ENCODE peak calls at places on chromosomes 5 and 9, in seven cellular contexts. J, O, S, K, N, H and C are unnamed samples. For H3K4me1, the result is how much of the 10 kb centered on the place peaks cover.

GRCh38 chr5:61290815-61291214 is 41.2 kb upstream of the ZSWIM6 start:
- DNase-seq in J (no peak), O (no peak), K (no peak), S (no peak), N (no peak), H (no peak), C (no peak)

GRCh38 chr5:28917631-28918030 is 1879.2 kb upstream of the CDH9 start:
- DNase-seq in O (no peak), H (no peak), S (no peak), K (no peak), J (no peak), N (no peak), C (no peak)

GRCh38 chr5:114223866-114224265 is 138.0 kb upstream of the KCNN2 start:
- DNase-seq in O (no peak), S (no peak), N (peak), H (no peak), J (no peak), K (peak), C (peak)

GRCh38 chr9:131554865-131555351 is 9.6 kb downstream of the PRRT1B start:
- DNase-seq in O (no peak), J (no peak), S (no peak), N (no peak), K (no peak), H (no peak), C (no peak)

GRCh38 chr9:113520109-113520642 is 56.6 kb downstream of the RGS3 start:
- DNase-seq in K (peak), N (no peak), S (peak), O (no peak), J (no peak), H (no peak), C (no peak)

GRCh38 chr9:14365667-14366066 is 51.7 kb upstream of the NFIB start:
- DNase-seq in K (no peak), H (no peak), O (no peak), N (no peak), S (no peak), J (no peak), C (no peak)

GRCh38 chr9:125646222-125647100 is 60.5 kb downstream of the MAPKAP1 start:
- DNase-seq in S (no peak), J (no peak), K (no peak), H (no peak), N (peak), O (no peak), C (no peak)

GRCh38 chr9:135939351-135940265 is 21.6 kb downstream of the UBAC1 start:
- DNase-seq in S (no peak), J (no peak), K (no peak), H (no peak), O (no peak), N (peak), C (no peak)

GRCh38 chr5:61679562-61679961 is 347.5 kb downstream of the ZSWIM6 start:
- DNase-seq in S (no peak), J (no peak), K (no peak), N (no peak), H (no peak), O (no peak), C (no peak)

DNA sequence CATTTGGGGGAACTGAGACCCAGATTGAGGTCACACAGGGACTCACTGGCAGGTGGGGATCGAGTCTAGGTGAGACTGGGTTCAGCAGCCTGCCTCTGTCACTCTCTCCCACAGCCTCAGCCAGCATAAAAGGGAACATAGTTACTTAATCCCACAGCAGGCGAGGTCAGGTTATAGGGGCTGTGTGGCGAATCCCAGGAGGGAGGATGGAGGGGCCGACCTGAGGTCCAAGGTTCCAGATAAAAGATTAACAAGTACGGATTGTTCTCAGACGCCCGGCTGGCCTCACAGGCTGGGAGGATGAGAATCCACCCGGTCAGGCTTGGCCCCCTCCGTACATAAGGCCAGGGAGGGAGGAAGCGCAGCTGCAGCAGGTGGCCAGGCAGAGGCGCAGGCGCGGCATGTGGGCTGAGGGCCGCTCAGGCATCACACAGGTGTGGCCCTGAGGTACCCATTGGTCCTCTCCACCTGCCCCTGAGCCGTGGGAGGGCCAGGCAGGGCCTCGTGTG is 3.3 kb downstream of the SUSD3 start:
- DNase-seq in J (no peak), N (no peak), K (no peak), H (no peak), S (no peak), O (no peak), C (peak)
- H3K4me1 ChIP-seq in J (under half), N (under half), K (under half), H (under half), S (under half), O (under half), C (under half)

DNA sequence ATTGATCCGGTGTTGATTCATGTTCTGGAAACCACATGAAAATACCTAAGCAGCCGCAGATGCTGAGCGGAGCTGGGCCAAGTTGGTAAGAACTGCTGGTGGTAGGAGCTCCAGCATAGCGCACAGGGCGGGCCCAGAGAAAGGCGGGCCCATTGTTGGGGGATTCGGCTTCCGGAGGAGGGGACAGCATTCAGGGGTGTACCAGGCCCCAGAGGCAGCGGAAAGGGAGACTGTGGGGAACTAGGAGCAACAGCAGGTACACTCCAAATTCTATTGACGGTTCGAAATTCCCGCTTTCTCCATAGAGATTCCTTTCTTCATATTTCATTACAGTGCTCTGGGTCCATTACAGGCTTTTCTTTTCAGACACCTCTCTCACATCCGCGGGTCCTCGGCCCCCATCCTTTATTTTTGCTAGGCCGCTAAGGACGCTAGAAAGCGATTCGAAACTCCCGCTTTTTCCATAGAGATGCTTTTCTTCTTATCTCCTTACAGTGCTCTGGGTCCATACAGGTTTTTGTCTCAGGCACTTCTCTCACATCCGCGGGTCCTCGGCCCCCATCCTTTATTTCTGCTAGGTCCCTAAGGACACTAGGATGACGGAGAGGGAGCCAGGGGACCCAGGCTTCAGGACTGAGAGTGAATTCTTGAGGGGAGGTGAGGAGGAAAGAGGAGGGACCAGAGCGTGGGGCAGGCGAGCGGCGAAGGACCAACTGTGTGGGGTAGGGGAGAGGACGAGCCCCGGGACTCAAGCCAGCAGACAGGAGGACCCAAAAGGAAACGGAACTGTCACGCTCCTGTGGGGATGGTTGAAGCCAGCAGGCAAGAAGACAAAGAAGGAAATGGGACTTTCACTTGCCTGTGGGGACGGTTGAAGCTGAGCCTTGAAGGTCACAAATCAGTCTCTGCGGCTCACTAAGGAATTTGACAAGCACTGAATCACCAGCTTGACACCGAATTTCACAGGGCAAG is at the start of gene CCDC152:
- DNase-seq in N (peak), O (peak), H (peak), K (peak), S (no peak), J (peak), C (no peak)
- H3K4me3 ChIP-seq in N (peak), O (peak), H (peak), K (peak), S (no peak), J (peak), C (no peak)

GRCh38 chr9:36485647-36486453 is 85.8 kb upstream of the RNF38 start:
- DNase-seq in J (no peak), O (no peak), S (no peak), K (no peak), N (no peak), H (peak), C (peak)
- H3K4me1 ChIP-seq in J (under half), O (under half), S (under half), K (under half), N (under half), H (under half), C (under half)

DNA sequence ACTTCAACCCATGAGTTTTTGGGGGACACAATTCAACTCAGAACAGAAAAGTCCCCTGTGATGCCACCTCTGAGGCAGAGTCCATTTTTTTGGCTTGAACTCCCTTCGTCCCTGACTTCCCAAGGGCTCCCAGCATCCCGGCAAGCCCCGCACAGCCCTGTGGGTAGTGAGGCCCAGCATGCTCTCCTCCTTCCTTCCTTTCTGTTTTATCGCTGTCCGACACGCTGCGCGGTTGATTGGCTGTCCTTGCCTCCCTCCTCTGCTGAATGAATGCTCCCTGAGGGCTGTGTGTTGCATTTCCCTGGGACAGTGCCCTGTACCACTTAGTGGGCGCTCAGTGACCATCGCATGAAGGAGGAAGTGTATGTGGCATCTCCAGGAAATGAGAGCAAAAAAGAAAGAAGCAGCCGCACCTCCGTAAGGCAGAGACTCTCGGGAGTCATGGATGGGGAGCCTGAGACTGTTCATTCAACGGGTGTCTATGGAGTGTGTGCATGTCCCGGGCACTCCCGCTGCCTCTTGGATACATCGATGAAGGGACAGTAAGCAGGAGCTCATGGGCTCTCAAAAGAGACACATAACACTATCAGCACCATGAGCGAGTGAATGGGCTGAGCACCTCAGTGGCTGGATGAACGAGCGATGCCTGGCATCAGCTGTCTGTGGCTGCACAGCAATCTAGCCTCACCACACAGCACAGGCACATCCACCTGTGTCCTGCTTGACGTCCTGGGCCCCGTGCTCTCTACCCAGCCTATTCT is 10.1 kb upstream of the IRX4 start:
- DNase-seq in H (no peak), K (no peak), J (no peak), S (no peak), O (no peak), N (no peak), C (no peak)
- H3K4me3 ChIP-seq in H (no peak), K (no peak), J (no peak), S (no peak), O (no peak), N (no peak), C (no peak)

GRCh38 chr9:134398756-134399155 is 72.5 kb downstream of the RXRA start:
- DNase-seq in O (no peak), K (no peak), J (no peak), N (no peak), S (no peak), H (no peak), C (no peak)

GRCh38 chr9:134395002-134395517 is 68.8 kb downstream of the RXRA start:
- DNase-seq in J (no peak), H (peak), S (no peak), K (no peak), O (no peak), N (no peak), C (no peak)

GRCh38 chr9:134395727-134396257 is 69.5 kb downstream of the RXRA start:
- DNase-seq in O (no peak), S (no peak), N (no peak), H (no peak), K (no peak), J (no peak), C (no peak)

GRCh38 chr9:134396825-134397224 is 70.6 kb downstream of the RXRA start:
- DNase-seq in J (no peak), N (no peak), H (no peak), K (no peak), S (no peak), O (no peak), C (no peak)

GRCh38 chr9:134396258-134396742 is 70.0 kb downstream of the RXRA start:
- DNase-seq in S (no peak), H (no peak), N (no peak), J (no peak), O (no peak), K (no peak), C (no peak)
- H3K4me1 ChIP-seq in S (under half), H (half or more), N (under half), J (half or more), O (half or more), K (under half), C (under half)

DNA sequence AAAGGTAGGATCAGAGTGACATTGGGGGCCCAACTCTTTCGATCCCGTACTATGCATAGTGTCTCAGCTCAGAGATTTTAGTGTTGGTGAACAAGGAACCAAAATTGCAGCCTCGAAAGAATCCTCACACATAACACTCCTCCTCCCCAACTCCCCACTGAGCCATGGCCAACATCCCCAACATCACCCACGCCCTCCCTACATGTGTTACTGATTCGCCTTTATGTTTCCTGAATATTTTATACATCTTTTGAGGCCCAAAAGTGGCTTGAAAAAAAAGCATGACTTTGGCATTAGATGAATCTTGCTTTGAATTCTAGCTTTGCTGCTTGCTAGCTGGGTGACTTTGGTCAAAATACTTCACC is 45.2 kb downstream of the PLAC8L1 start:
- DNase-seq in O (no peak), S (no peak), K (no peak), H (no peak), N (no peak), J (no peak), C (no peak)
- H3K4me3 ChIP-seq in O (no peak), S (no peak), K (no peak), H (no peak), N (no peak), J (no peak), C (no peak)

GRCh38 chr9:98229620-98230019 is 25.8 kb downstream of the TBC1D2 start:
- DNase-seq in J (no peak), H (no peak), S (no peak), N (no peak), K (no peak), O (no peak), C (no peak)

GRCh38 chr9:98228392-98229089 is 26.9 kb downstream of the TBC1D2 start:
- DNase-seq in K (no peak), J (no peak), O (no peak), H (no peak), S (no peak), N (no peak), C (no peak)

GRCh38 chr9:98230354-98230753 is 25.1 kb downstream of the TBC1D2 start:
- DNase-seq in J (no peak), N (no peak), O (no peak), H (no peak), S (no peak), K (no peak), C (no peak)

GRCh38 chr9:98227883-98228282 is 27.6 kb downstream of the TBC1D2 start:
- DNase-seq in O (no peak), J (no peak), K (no peak), H (no peak), N (no peak), S (no peak), C (no peak)

DNA sequence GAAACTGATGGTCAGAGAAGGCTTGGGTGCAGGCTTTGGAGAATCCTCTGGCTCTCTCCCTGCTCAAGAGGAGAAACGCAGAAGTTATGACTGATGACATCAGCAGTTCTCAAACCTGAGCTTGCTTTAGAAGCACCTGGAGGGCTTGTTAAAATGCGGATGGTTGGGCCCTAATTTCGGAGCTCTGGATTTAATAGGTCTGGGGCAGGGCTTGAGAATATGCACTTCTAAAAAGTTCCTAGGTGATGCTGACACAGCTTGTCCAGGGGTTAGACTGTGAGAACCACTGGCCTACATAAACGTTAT is 26.4 kb downstream of the TBC1D2 start:
- DNase-seq in O (no peak), S (no peak), N (no peak), H (no peak), J (no peak), K (no peak), C (no peak)
- H3K4me1 ChIP-seq in O (under half), S (half or more), N (under half), H (under half), J (under half), K (under half), C (under half)

GRCh38 chr5:180346358-180346757 is 6.8 kb downstream of the GFPT2 start:
- DNase-seq in N (no peak), K (no peak), J (no peak), S (no peak), H (no peak), O (no peak), C (no peak)
- H3K4me3 ChIP-seq in N (no peak), K (no peak), J (no peak), S (no peak), H (no peak), O (no peak), C (no peak)